ENCODE peak calls at places on chromosomes 1 and 21, in five cellular contexts. H is heart left ventricle; Z is AML-193; A is stimulated activated CD8-positive, alpha-beta memory T cell treated with anti-CD3 and anti-CD28 coated beads, Interleukin-7, amount 100 ng/mL, for 1 hour; N is activated CD4-positive, alpha-beta T cell treated with anti-CD3 and anti-CD28 coated beads, Interleukin-2, amount 50 U/mL, for 1 hour. B is an unnamed sample.

GRCh38 chr21:17793675-17794123 is 25.5 kb downstream of the C21orf91 start:
- DNase-seq in H (no peak), Z (no peak), A (no peak), N (no peak), B (no peak)

GRCh38 chr1:66527688-66528087 is 6.3 kb upstream of the SGIP1 start:
- DNase-seq in H (no peak), Z (no peak), A (no peak), N (no peak), B (no peak)

GRCh38 chr1:175742790-175743459 is 470 bp downstream of the TNR start:
- DNase-seq in H (no peak), Z (peak; percentile 17), A (no peak), N (no peak), B (peak; percentile 74)

GRCh38 chr1:14538335-14538734 is 60.1 kb upstream of the KAZN start:
- DNase-seq in H (no peak), Z (no peak), A (no peak), N (no peak), B (no peak)

GRCh38 chr1:10832703-10833102 is 36.3 kb upstream of the CASZ1 start:
- DNase-seq in H (no peak), Z (no peak), A (no peak), N (no peak), B (no peak)

GRCh38 chr1:180643693-180644092 is 11.9 kb downstream of the XPR1 start:
- DNase-seq in H (no peak), Z (no peak), A (no peak), N (no peak), B (no peak)

GRCh38 chr21:17931080-17931479 is 111.9 kb upstream of the C21orf91 start:
- DNase-seq in H (no peak), Z (peak; percentile 29), A (no peak), N (no peak), B (peak; percentile 14)

GRCh38 chr1:94323311-94324167 is 86.2 kb upstream of the ARHGAP29 start:
- DNase-seq in H (no peak), Z (no peak), A (no peak), N (no peak), B (no peak)

GRCh38 chr1:117372863-117373412 is 5.7 kb downstream of the MAN1A2 start:
- DNase-seq in H (no peak), Z (no peak), A (no peak), N (no peak), B (no peak)

GRCh38 chr1:53524428-53525400 is 65.5 kb downstream of the DMRTB1 start:
- DNase-seq in H (peak; percentile 75), Z (no peak), A (no peak), N (no peak), B (peak; percentile 60)

GRCh38 chr1:248821641-248822040 is 4.1 kb downstream of the SH3BP5L start:
- DNase-seq in H (no peak), Z (no peak), A (no peak), N (no peak), B (no peak)

GRCh38 chr1:36352141-36352909 is 28.9 kb upstream of the EVA1B start:
- DNase-seq in H (peak; percentile 12), Z (no peak), A (no peak), N (no peak), B (no peak)

B was measured in H7.